ENCODE peak calls at places on chromosomes 6 and 20, in eight cellular contexts. W, E, D, J, Q, H, T and Y are unnamed samples.

GRCh38 chr6:136723780-136724179 is 68.5 kb downstream of the MAP3K5 start:
- DNase-seq in D (no peak), H (no peak), W (peak; percentile 53), E (no peak), J (peak; percentile 67), Q (no peak), T (no peak), Y (no peak)

GRCh38 chr20:40754372-40754943 is 65.4 kb upstream of the MAFB start:
- DNase-seq in J (peak; percentile 84), T (no peak), Q (no peak), E (no peak), W (no peak), H (no peak), D (no peak), Y (peak; percentile 26)

GRCh38 chr6:6006428-6007310 is at the start of gene NRN1:
- DNase-seq in E (no peak), W (no peak), D (no peak), H (no peak), T (peak; percentile 61), J (peak; percentile 41), Q (peak; percentile 33), Y (no peak)

GRCh38 chr6:17987576-17988421 is at the start of gene KIF13A:
- DNase-seq in D (no peak), Q (peak; percentile 43), J (peak; percentile 83), W (no peak), T (peak; percentile 58), H (peak; percentile 59), E (peak; percentile 60), Y (peak; percentile 84)

GRCh38 chr6:700490-700889 is 7.6 kb upstream of the EXOC2 start:
- DNase-seq in D (no peak), Q (no peak), H (no peak), E (no peak), W (no peak), T (no peak), J (no peak), Y (no peak)

GRCh38 chr20:17226410-17227198 is at the start of gene PCSK2:
- DNase-seq in Q (peak; percentile 91), J (no peak), D (no peak), E (peak; percentile 11), H (peak; percentile 57), W (no peak), T (peak; percentile 26), Y (peak; percentile 93)

GRCh38 chr6:157726892-157727628 is 96.0 kb upstream of the SNX9 start:
- DNase-seq in Q (no peak), W (no peak), J (peak; percentile 75), T (no peak), H (no peak), D (no peak), E (no peak), Y (no peak)

GRCh38 chr20:58630063-58630462 is 21.0 kb upstream of the STX16 start:
- DNase-seq in T (peak; percentile 55), E (peak; percentile 26), D (no peak), H (peak; percentile 47), J (peak; percentile 61), Q (no peak), W (no peak), Y (no peak)

GRCh38 chr6:126574301-126574700 is 234.4 kb downstream of the CENPW start:
- DNase-seq in Q (no peak), J (no peak), E (no peak), D (no peak), W (no peak), T (no peak), H (no peak), Y (no peak)

GRCh38 chr20:46979603-46980241 is 85.1 kb downstream of the EYA2 start:
- DNase-seq in Q (no peak), D (no peak), E (no peak), J (no peak), H (no peak), T (no peak), W (peak; percentile 20), Y (no peak)

GRCh38 chr6:106872044-106872443 is 102.5 kb downstream of the CD24 start:
- DNase-seq in E (no peak), H (no peak), J (no peak), W (no peak), D (no peak), Q (no peak), T (peak; percentile 80), Y (no peak)

GRCh38 chr6:41428995-41429417 is 93.6 kb downstream of the NCR2 start:
- DNase-seq in W (no peak), J (no peak), T (peak; percentile 41), Q (no peak), H (peak; percentile 18), D (no peak), E (no peak), Y (peak; percentile 53)

GRCh38 chr6:150026976-150027805 is 1.9 kb upstream of the RAET1L start:
- DNase-seq in E (no peak), D (no peak), J (no peak), W (no peak), T (no peak), H (no peak), Q (no peak), Y (no peak)

GRCh38 chr20:64049060-64049886 is at the start of gene SOX18:
- DNase-seq in E (no peak), D (no peak), J (peak; percentile 48), Q (peak; percentile 53), W (no peak), T (no peak), H (peak; percentile 21), Y (peak; percentile 69)

GRCh38 chr6:114714836-114715507 is 372.1 kb upstream of the HS3ST5 start:
- DNase-seq in J (no peak), T (no peak), Q (no peak), D (no peak), W (peak; percentile 37), E (no peak), H (no peak), Y (no peak)

GRCh38 chr20:5495939-5496338 is 179.2 kb upstream of the PROKR2 start:
- DNase-seq in Q (no peak), H (no peak), D (no peak), J (no peak), T (no peak), E (no peak), W (no peak), Y (no peak)

GRCh38 chr6:2157441-2158127 is 87.8 kb downstream of the GMDS start:
- DNase-seq in W (peak; percentile 34), Q (no peak), D (peak; percentile 48), E (no peak), H (peak; percentile 83), J (peak; percentile 27), T (peak; percentile 86), Y (no peak)

GRCh38 chr6:34226066-34226465 is 10.6 kb upstream of the HMGA1 start:
- DNase-seq in E (no peak), J (no peak), H (no peak), T (no peak), D (no peak), Q (no peak), W (no peak), Y (no peak)

GRCh38 chr6:154537486-154537885 is 27.0 kb upstream of the CNKSR3 start:
- DNase-seq in D (no peak), Q (peak; percentile 36), W (no peak), E (no peak), T (no peak), H (no peak), J (no peak), Y (peak; percentile 50)

GRCh38 chr20:35334511-35335101 is 42.4 kb upstream of the FAM83C start:
- DNase-seq in W (no peak), D (no peak), E (no peak), J (no peak), H (peak; percentile 23), T (no peak), Q (no peak), Y (no peak)

GRCh38 chr6:157329829-157330228 is 6.5 kb upstream of the TMEM242 start:
- DNase-seq in D (no peak), J (peak; percentile 16), T (peak; percentile 78), W (no peak), E (no peak), H (peak; percentile 44), Q (no peak), Y (no peak)

GRCh38 chr6:23659125-23659524 is 466.9 kb upstream of the NRSN1 start:
- DNase-seq in Q (peak; percentile 43), D (no peak), W (no peak), J (no peak), H (peak; percentile 6), T (no peak), E (no peak), Y (peak; percentile 74)

GRCh38 chr6:131937703-131938631 is 13.2 kb downstream of the CCN2 start:
- DNase-seq in Q (no peak), D (no peak), J (peak; percentile 8), E (no peak), T (no peak), H (peak; percentile 88), W (no peak), Y (no peak)
- H3K27ac ChIP-seq in Q (no peak overlapping the region), D (no peak overlapping the region), J (no peak overlapping the region), E (peak overlapping the region; percentile 27), T (no peak overlapping the region), H (peak overlapping the region; percentile 38), W (no peak overlapping the region), Y (peak overlapping the region; percentile 31)

GRCh38 chr20:49280463-49281058 is 2.7 kb upstream of the ZNFX1 start:
- DNase-seq in D (no peak), E (no peak), W (no peak), T (no peak), Q (no peak), J (no peak), H (no peak), Y (peak; percentile 2)
- H3K9me3 ChIP-seq in D (no peaks in the 10 kb centered on the region), E (no peaks in the 10 kb centered on the region), W (peaks cover 20% of the 10 kb centered on the region), T (no peaks in the 10 kb centered on the region), Q (no peaks in the 10 kb centered on the region), J (no peaks in the 10 kb centered on the region), H (peaks cover 12% of the 10 kb centered on the region), Y (no peaks in the 10 kb centered on the region)

DNA sequence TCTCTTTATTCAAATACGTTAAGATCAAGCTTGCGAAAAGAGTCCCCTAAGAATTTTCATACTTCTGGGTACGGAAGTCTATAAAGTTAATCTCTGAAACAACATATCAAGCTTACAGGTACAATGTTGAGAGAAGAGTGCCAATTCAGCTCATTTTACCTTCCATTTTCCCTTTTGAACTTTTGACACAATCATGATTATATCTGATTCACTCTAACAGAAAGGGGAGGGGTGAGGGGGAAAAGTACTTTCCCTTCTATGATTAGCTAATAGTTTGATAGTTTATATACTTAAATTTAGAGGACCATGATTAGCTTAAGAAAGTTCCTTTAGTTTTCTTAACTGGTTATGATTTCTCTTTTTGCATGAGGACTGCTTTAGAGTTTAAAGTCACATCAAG is 33.5 kb downstream of the SNX3 start:
- DNase-seq in J (no peak), E (no peak), W (no peak), H (no peak), T (no peak), Q (no peak), D (no peak), Y (no peak)
- H3K4me2 ChIP-seq in J (no peak overlapping the region), E (no peak overlapping the region), W (no peak overlapping the region), H (no peak overlapping the region), T (no peak overlapping the region), Q (no peak overlapping the region), D (no peak overlapping the region), Y (no peak overlapping the region)

DNA sequence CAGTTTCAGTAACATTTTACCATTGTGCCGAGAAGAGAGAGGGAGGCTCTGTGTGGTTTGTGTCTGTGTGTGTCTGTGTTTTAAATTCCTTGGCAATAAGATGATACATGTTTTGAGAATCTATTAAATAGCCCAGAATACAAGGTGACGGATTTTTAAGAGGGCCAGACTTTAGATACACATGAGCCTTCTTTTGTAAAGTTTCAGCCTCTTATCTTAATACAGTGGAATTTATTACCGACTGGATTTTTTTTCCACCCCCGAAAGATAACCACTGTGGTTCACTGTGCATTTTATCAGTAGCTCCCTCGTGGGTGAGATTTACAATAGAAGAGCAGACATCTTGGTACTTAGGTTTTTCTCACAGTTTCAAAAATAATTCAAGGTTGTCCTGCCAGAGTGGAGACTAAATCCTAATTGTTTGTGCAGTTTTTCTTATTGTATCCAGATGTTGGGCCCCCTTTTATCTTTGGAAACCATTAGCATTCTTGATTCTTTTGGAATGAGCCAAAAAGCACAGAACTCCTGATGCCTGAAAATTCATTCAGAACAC is 49.9 kb downstream of the STK4 start:
- DNase-seq in T (no peak), W (no peak), Q (no peak), J (no peak), H (peak; percentile 11), D (no peak), E (no peak), Y (peak; percentile 21)
- H3K27ac ChIP-seq in T (no peak overlapping the region), W (no peak overlapping the region), Q (no peak overlapping the region), J (no peak overlapping the region), H (no peak overlapping the region), D (no peak overlapping the region), E (no peak overlapping the region), Y (peak overlapping the region; percentile 78)